ENCODE peak calls at places on chromosomes 2 and 18, in seven cellular contexts. One of them, this sample, is unnamed.

GRCh38 chr2:38466849-38467767 is 90.0 kb upstream of the ATL2 start:
- DNase-seq in K562: no peak
- DNase-seq in HepG2: no peak
- DNase-seq in H1: no peak
- DNase-seq in Panc1: no peak
- DNase-seq in SK-N-SH: no peak
- DNase-seq in GM12878: no peak
- DNase-seq in this sample: no peak

GRCh38 chr2:10211822-10212438 is 89.4 kb downstream of the RRM2 start:
- DNase-seq in K562: no peak
- DNase-seq in HepG2: no peak
- DNase-seq in H1: no peak
- DNase-seq in Panc1: no peak
- DNase-seq in SK-N-SH: no peak
- DNase-seq in GM12878: no peak
- DNase-seq in this sample: no peak

GRCh38 chr18:66616523-66616983 is 12.7 kb upstream of the CDH19 start:
- DNase-seq in K562: no peak
- DNase-seq in HepG2: peak
- DNase-seq in H1: peak
- DNase-seq in Panc1: no peak
- DNase-seq in SK-N-SH: peak
- DNase-seq in GM12878: no peak
- DNase-seq in this sample: no peak

GRCh38 chr2:240426797-240427721 is 8.4 kb upstream of the GPC1 start:
- DNase-seq in K562: peak
- DNase-seq in HepG2: no peak
- DNase-seq in H1: no peak
- DNase-seq in Panc1: no peak
- DNase-seq in SK-N-SH: no peak
- DNase-seq in GM12878: no peak
- DNase-seq in this sample: no peak

GRCh38 chr18:33817096-33817495 is 239.1 kb downstream of the ASXL3 start:
- DNase-seq in K562: no peak
- DNase-seq in HepG2: no peak
- DNase-seq in H1: no peak
- DNase-seq in Panc1: no peak
- DNase-seq in SK-N-SH: no peak
- DNase-seq in GM12878: no peak
- DNase-seq in this sample: no peak

GRCh38 chr2:74833418-74834233 is at the start of gene HK2:
- DNase-seq in K562: peak
- DNase-seq in HepG2: peak
- DNase-seq in H1: peak
- DNase-seq in Panc1: no peak
- DNase-seq in SK-N-SH: peak
- DNase-seq in GM12878: peak
- DNase-seq in this sample: peak

GRCh38 chr2:196712867-196713266 is 73.4 kb downstream of the CCDC150 start:
- DNase-seq in K562: no peak
- DNase-seq in HepG2: no peak
- DNase-seq in H1: no peak
- DNase-seq in Panc1: no peak
- DNase-seq in SK-N-SH: no peak
- DNase-seq in GM12878: no peak
- DNase-seq in this sample: no peak

GRCh38 chr18:35371412-35372195 is 5.5 kb downstream of the ZNF396 start:
- DNase-seq in K562: no peak
- DNase-seq in HepG2: no peak
- DNase-seq in H1: no peak
- DNase-seq in Panc1: no peak
- DNase-seq in SK-N-SH: no peak
- DNase-seq in GM12878: no peak
- DNase-seq in this sample: no peak

GRCh38 chr18:58195278-58195721 is 151.3 kb downstream of the NEDD4L start:
- DNase-seq in K562: no peak
- DNase-seq in HepG2: no peak
- DNase-seq in H1: peak
- DNase-seq in Panc1: no peak
- DNase-seq in SK-N-SH: no peak
- DNase-seq in GM12878: no peak
- DNase-seq in this sample: no peak

GRCh38 chr2:62941413-62941812 is 109.2 kb upstream of the OTX1 start:
- DNase-seq in K562: no peak
- DNase-seq in HepG2: no peak
- DNase-seq in H1: no peak
- DNase-seq in Panc1: no peak
- DNase-seq in SK-N-SH: no peak
- DNase-seq in GM12878: no peak
- DNase-seq in this sample: no peak

GRCh38 chr2:16652296-16653082 is 13.1 kb downstream of the CYRIA start:
- DNase-seq in K562: no peak
- DNase-seq in HepG2: no peak
- DNase-seq in H1: no peak
- DNase-seq in Panc1: no peak
- DNase-seq in SK-N-SH: no peak
- DNase-seq in GM12878: no peak
- DNase-seq in this sample: no peak

GRCh38 chr2:152189622-152190495 is 14.3 kb upstream of the STAM2 start:
- DNase-seq in K562: peak
- DNase-seq in HepG2: peak
- DNase-seq in H1: no peak
- DNase-seq in Panc1: no peak
- DNase-seq in SK-N-SH: peak
- DNase-seq in GM12878: no peak
- DNase-seq in this sample: peak

GRCh38 chr2:1609706-1610485 is 134.4 kb downstream of the PXDN start:
- DNase-seq in K562: no peak
- DNase-seq in HepG2: no peak
- DNase-seq in H1: no peak
- DNase-seq in Panc1: no peak
- DNase-seq in SK-N-SH: no peak
- DNase-seq in GM12878: no peak
- DNase-seq in this sample: no peak

GRCh38 chr2:43212931-43213330 is 13.5 kb downstream of the ZFP36L2 start:
- DNase-seq in K562: no peak
- DNase-seq in HepG2: no peak
- DNase-seq in H1: no peak
- DNase-seq in Panc1: no peak
- DNase-seq in SK-N-SH: no peak
- DNase-seq in GM12878: no peak
- DNase-seq in this sample: no peak

GRCh38 chr2:27038012-27038411 is 5.2 kb downstream of the TMEM214 start:
- DNase-seq in K562: no peak
- DNase-seq in HepG2: no peak
- DNase-seq in H1: no peak
- DNase-seq in Panc1: no peak
- DNase-seq in SK-N-SH: no peak
- DNase-seq in GM12878: no peak
- DNase-seq in this sample: no peak

GRCh38 chr2:241983571-241984270 is 114.2 kb downstream of the RTP5 start:
- DNase-seq in K562: no peak
- DNase-seq in HepG2: no peak
- DNase-seq in H1: no peak
- DNase-seq in Panc1: no peak
- DNase-seq in SK-N-SH: no peak
- DNase-seq in GM12878: no peak
- DNase-seq in this sample: no peak

GRCh38 chr18:68944330-68944729 is 146.4 kb downstream of the CCDC102B start:
- DNase-seq in K562: no peak
- DNase-seq in HepG2: no peak
- DNase-seq in H1: no peak
- DNase-seq in Panc1: no peak
- DNase-seq in SK-N-SH: no peak
- DNase-seq in GM12878: no peak
- DNase-seq in this sample: no peak

GRCh38 chr2:101921319-101921960 is 70.3 kb upstream of the IL1R2 start:
- DNase-seq in K562: no peak
- DNase-seq in HepG2: no peak
- DNase-seq in H1: no peak
- DNase-seq in Panc1: no peak
- DNase-seq in SK-N-SH: no peak
- DNase-seq in GM12878: no peak
- DNase-seq in this sample: no peak

DNA sequence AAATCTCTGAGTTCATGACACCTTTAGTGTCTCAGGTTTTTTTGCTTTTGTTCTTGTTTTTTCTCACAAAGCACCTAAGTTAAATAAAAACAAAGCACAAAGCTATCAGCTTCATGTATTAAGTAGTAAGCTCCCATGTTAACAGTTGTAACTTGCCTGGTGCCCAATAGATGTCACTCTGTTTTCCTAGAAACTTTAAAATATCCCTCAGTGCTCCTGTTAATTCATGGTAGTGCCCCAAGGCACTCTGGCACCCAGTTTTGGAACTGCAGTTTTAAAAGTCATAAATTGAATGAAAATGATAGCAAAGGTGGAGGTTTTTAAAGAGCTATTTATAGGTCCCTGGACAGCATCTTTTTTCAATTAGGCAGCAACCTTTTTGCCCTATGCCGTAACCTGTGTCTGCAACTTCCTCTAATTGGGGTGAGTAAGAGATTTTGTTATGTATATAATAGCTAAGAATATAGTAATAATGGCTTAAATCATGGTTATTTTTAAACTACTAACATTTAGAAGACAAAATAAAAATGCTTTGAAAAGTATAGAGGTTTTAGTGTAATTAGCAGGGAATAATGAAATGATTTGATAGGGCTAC is 555.0 kb upstream of the TMEFF2 start:
- DNase-seq in K562: no peak
- DNase-seq in HepG2: peak
- DNase-seq in H1: no peak
- DNase-seq in Panc1: no peak
- DNase-seq in SK-N-SH: peak
- DNase-seq in GM12878: no peak
- DNase-seq in this sample: peak
- TF ChIP-seq SIN3A in K562: no peak
- TF ChIP-seq SIN3A in HepG2: no peak
- TF ChIP-seq SIN3A in H1: no peak
- TF ChIP-seq SIN3A in Panc1: no peak
- TF ChIP-seq SIN3A in SK-N-SH: no peak
- TF ChIP-seq SIN3A in GM12878: no peak
- TF ChIP-seq SIN3A in this sample: no peak

DNA sequence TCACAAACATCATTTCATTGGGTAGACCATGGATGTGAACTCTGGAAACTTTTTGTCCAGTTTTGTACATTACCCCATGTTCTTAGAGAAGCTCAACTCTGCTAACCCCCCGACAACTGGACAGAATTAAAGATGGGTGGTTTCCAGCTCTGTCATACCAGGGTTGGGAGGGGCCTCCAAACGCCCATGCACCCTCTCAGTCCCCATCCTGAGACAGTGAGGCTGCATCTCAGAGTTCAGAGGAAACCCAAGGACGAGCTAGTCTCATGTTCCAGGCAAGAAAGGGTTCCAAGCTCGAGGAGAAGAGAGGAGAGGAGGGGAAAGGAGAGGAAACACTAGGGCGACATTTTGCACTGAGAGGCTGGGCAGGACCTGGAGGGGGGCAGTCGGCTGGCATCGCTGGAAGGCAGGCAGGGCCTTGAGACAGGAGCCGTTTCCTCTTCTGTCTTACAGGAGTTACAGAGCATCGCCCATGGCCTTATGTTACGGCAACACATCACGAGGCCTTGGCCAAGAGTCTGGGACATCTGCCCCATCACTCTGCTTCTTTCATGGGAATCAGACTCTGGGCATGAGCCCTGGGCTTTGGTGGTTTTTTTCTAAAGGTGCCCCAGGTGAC is 16.4 kb downstream of the MAL start:
- DNase-seq in K562: no peak
- DNase-seq in HepG2: no peak
- DNase-seq in H1: no peak
- DNase-seq in Panc1: no peak
- DNase-seq in SK-N-SH: no peak
- DNase-seq in GM12878: no peak
- DNase-seq in this sample: no peak
- TF ChIP-seq SIN3A in K562: no peak
- TF ChIP-seq SIN3A in HepG2: no peak
- TF ChIP-seq SIN3A in H1: no peak
- TF ChIP-seq SIN3A in Panc1: no peak
- TF ChIP-seq SIN3A in SK-N-SH: no peak
- TF ChIP-seq SIN3A in GM12878: no peak
- TF ChIP-seq SIN3A in this sample: no peak

DNA sequence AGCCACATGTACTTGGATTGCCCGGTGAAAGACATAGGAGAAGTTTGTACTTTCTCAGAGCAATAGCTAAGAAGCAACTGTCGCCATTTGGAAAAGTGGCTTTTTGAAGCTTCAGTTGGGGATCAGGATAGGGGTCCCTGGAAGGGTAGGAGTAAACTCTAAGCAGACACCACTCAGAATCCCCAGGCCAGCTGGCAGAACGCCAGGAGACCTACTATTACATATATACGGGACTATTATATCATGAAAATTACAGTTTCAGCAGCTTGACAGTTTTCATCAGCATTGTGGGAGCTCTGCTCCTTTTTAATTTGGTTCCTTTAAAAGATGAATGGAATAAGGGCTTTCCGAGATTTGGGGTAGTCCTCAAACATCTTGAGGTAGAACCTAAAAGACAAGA is 54.9 kb downstream of the SRD5A2 start:
- DNase-seq in K562: no peak
- DNase-seq in HepG2: no peak
- DNase-seq in H1: no peak
- DNase-seq in Panc1: no peak
- DNase-seq in SK-N-SH: no peak
- DNase-seq in GM12878: no peak
- DNase-seq in this sample: no peak
- TF ChIP-seq SIN3A in K562: no peak
- TF ChIP-seq SIN3A in HepG2: no peak
- TF ChIP-seq SIN3A in H1: no peak
- TF ChIP-seq SIN3A in Panc1: no peak
- TF ChIP-seq SIN3A in SK-N-SH: no peak
- TF ChIP-seq SIN3A in GM12878: no peak
- TF ChIP-seq SIN3A in this sample: no peak

DNA sequence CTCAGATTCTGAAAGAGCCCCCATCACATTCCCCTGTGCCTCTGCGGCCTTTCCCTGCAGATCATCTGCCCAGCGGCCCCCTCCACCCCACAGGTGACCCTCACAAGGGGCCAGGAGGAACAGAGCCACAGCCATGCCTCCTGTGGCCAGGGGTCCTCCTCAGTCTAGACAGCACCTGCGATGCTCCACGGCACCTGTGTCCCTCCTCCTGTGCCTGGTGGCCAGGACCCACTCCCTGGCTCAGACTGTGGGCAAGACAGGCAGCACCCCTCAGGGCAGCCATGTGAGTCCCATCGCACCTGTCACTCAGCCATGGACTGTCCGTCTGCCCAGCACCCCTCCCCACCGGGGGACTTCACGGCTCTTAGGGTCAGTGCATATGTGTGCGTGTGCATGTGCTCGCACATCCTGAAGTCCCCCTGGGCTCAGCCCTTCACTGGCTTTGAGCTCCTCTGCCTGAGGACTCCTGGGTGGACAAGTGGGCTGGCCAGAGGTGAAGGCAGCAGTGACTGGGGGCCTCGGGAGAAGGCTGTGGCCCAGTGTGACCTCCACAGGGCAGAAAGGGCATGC is 237.7 kb downstream of the ATAD2B start:
- DNase-seq in K562: no peak
- DNase-seq in HepG2: no peak
- DNase-seq in H1: no peak
- DNase-seq in Panc1: no peak
- DNase-seq in SK-N-SH: no peak
- DNase-seq in GM12878: no peak
- DNase-seq in this sample: no peak
- TF ChIP-seq SIN3A in K562: no peak
- TF ChIP-seq SIN3A in HepG2: no peak
- TF ChIP-seq SIN3A in H1: no peak
- TF ChIP-seq SIN3A in Panc1: no peak
- TF ChIP-seq SIN3A in SK-N-SH: no peak
- TF ChIP-seq SIN3A in GM12878: no peak
- TF ChIP-seq SIN3A in this sample: no peak

This sample was measured in HCT116.